ENCODE peak calls at places on chromosomes 12 and 14, in six cellular contexts. U is SW480; X is occipital lobe; F is suprapubic skin; K is AG08395; B is stimulated activated CD4-positive, alpha-beta T cell treated with anti-CD3 and anti-CD28 coated beads, Interleukin-15, amount 100 ng/mL, for 24 hours. T is an unnamed sample.

GRCh38 chr14:91067186-91067585 is 6.7 kb upstream of the RPS6KA5 start:
- DNase-seq in U (no peak), X (no peak), F (no peak), K (no peak), B (peak; percentile 37), T (no peak)

GRCh38 chr12:11630046-11630706 is 19.3 kb upstream of the ETV6 start:
- DNase-seq in U (no peak), X (no peak), F (no peak), K (no peak), B (no peak), T (no peak)

GRCh38 chr12:78562358-78563205 is 302.0 kb upstream of the SYT1 start:
- DNase-seq in U (peak; percentile 39), X (no peak), F (no peak), K (no peak), B (no peak), T (peak; percentile 30)

GRCh38 chr12:6958609-6959375 is 7.6 kb downstream of the PTPN6 start:
- DNase-seq in U (no peak), X (no peak), F (no peak), K (no peak), B (peak; percentile 75), T (no peak)

GRCh38 chr14:96285667-96286066 is 29.7 kb downstream of the BDKRB1 start:
- DNase-seq in U (no peak), X (no peak), F (no peak), K (peak; percentile 64), B (no peak), T (no peak)

GRCh38 chr12:131102493-131102931 is 148.8 kb downstream of the ADGRD1 start:
- DNase-seq in U (no peak), X (no peak), F (peak; percentile 66), K (no peak), B (no peak), T (no peak)

GRCh38 chr14:94612174-94612573 is at the start of gene SERPINA3:
- DNase-seq in U (no peak), X (no peak), F (no peak), K (peak; percentile 9), B (no peak), T (peak; percentile 49)

GRCh38 chr14:100856056-100856950 is 30.4 kb downstream of the MEG3 start:
- DNase-seq in U (no peak), X (no peak), F (no peak), K (no peak), B (no peak), T (no peak)

GRCh38 chr12:110581951-110582285 is 1.2 kb downstream of the PPTC7 start:
- DNase-seq in U (peak; percentile 38), X (no peak), F (no peak), K (no peak), B (no peak), T (no peak)

GRCh38 chr14:49362916-49363315 is 223.3 kb downstream of the RPS29 start:
- DNase-seq in U (no peak), X (no peak), F (no peak), K (no peak), B (no peak), T (no peak)

T was measured in cerebellar nuclear complex.